ENCODE peak calls at places on chromosomes 11 and 22, in ten cellular contexts. Y, O, P, C, G, F, J, A, W and M are unnamed samples.

GRCh38 chr22:50548046-50548912 is 2.6 kb downstream of the KLHDC7B start:
- DNase-seq in Y (no peak), O (no peak), P (no peak), C (peak; percentile 74), G (no peak), F (peak; percentile 87), J (peak; percentile 45), A (no peak), W (no peak), M (no peak)

GRCh38 chr11:2074266-2074825 is 64.8 kb downstream of the IGF2 start:
- DNase-seq in Y (no peak), O (no peak), P (no peak), C (no peak), G (no peak), F (no peak), J (no peak), A (no peak), W (no peak), M (no peak)

GRCh38 chr11:75733346-75734107 is 15.9 kb downstream of the MOGAT2 start:
- DNase-seq in Y (no peak), O (no peak), P (no peak), C (no peak), G (no peak), F (no peak), J (no peak), A (no peak), W (no peak), M (no peak)

GRCh38 chr22:35470903-35471321 is 69.7 kb upstream of the RASD2 start:
- DNase-seq in Y (no peak), O (peak; percentile 31), P (no peak), C (no peak), G (no peak), F (no peak), J (no peak), A (no peak), W (no peak), M (no peak)

GRCh38 chr11:27514076-27514475 is 7.5 kb upstream of the LIN7C start:
- DNase-seq in Y (no peak), O (no peak), P (peak; percentile 33), C (no peak), G (no peak), F (no peak), J (no peak), A (no peak), W (no peak), M (no peak)

GRCh38 chr22:38572065-38572464 is 2.1 kb upstream of the DMC1 start:
- DNase-seq in Y (no peak), O (peak; percentile 67), P (peak; percentile 41), C (no peak), G (peak; percentile 48), F (peak; percentile 53), J (peak; percentile 63), A (peak; percentile 35), W (peak; percentile 38), M (no peak)

GRCh38 chr22:25170426-25170980 is 29.2 kb upstream of the CRYBB3 start:
- DNase-seq in Y (no peak), O (no peak), P (no peak), C (no peak), G (no peak), F (no peak), J (no peak), A (no peak), W (no peak), M (no peak)

GRCh38 chr11:35116762-35117588 is 22.0 kb upstream of the CD44 start:
- DNase-seq in Y (no peak), O (peak; percentile 81), P (peak; percentile 40), C (no peak), G (no peak), F (no peak), J (peak; percentile 89), A (no peak), W (no peak), M (no peak)

GRCh38 chr11:88341852-88342251 is 4.3 kb upstream of the CTSC start:
- DNase-seq in Y (no peak), O (no peak), P (no peak), C (no peak), G (no peak), F (no peak), J (no peak), A (no peak), W (no peak), M (no peak)

GRCh38 chr22:45972868-45973212 is 4.1 kb downstream of the WNT7B start:
- DNase-seq in Y (no peak), O (no peak), P (no peak), C (no peak), G (no peak), F (no peak), J (no peak), A (no peak), W (no peak), M (no peak)

GRCh38 chr11:129489254-129489653 is 113.6 kb downstream of the BARX2 start:
- DNase-seq in Y (no peak), O (no peak), P (no peak), C (no peak), G (no peak), F (no peak), J (no peak), A (no peak), W (no peak), M (no peak)

GRCh38 chr11:129484068-129484467 is 108.4 kb downstream of the BARX2 start:
- DNase-seq in Y (no peak), O (no peak), P (no peak), C (no peak), G (no peak), F (no peak), J (no peak), A (no peak), W (no peak), M (no peak)

GRCh38 chr11:129490004-129490403 is 114.4 kb downstream of the BARX2 start:
- DNase-seq in Y (no peak), O (no peak), P (no peak), C (no peak), G (no peak), F (no peak), J (no peak), A (no peak), W (no peak), M (no peak)
- TF ChIP-seq CTCF in Y (no peak), O (no peak), P (no peak), C (no peak), G (no peak), F (no peak), J (no peak), A (no peak), W (no peak), M (no peak)

DNA sequence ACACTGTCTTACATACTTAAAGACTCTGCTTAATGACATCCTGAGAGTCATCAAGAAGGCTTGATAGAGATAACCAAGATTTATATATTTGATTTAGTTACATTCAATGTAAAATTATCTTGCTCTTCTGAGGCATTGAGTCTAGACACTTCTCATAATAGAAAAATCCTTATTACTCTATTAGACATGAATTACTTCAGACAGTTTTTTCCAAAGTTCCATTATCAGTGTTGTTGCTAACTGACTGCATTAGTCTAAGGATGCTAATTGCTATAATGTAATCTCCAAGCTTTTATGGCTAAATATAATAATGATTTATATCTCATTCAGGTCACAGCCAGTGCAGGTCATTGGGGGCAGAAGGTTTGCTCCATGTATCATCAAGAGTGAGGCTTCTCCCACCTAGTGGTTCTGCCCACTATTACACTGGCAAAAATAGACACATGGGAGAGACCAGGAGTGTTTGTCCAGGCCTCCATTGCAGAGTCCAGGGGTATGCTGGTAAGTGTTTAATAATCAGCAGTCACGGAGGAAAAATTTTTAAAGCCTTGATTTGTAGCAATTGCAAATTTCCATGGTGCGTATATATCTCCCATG is 377.2 kb upstream of the DDI1 start:
- DNase-seq in Y (no peak), O (peak; percentile 38), P (no peak), C (no peak), G (peak; percentile 6), F (no peak), J (no peak), A (peak; percentile 35), W (no peak), M (no peak)
- TF ChIP-seq CTCF in Y (no peak), O (peak; percentile 39), P (no peak), C (no peak), G (no peak), F (no peak), J (no peak), A (peak; percentile 63), W (no peak), M (no peak)

DNA sequence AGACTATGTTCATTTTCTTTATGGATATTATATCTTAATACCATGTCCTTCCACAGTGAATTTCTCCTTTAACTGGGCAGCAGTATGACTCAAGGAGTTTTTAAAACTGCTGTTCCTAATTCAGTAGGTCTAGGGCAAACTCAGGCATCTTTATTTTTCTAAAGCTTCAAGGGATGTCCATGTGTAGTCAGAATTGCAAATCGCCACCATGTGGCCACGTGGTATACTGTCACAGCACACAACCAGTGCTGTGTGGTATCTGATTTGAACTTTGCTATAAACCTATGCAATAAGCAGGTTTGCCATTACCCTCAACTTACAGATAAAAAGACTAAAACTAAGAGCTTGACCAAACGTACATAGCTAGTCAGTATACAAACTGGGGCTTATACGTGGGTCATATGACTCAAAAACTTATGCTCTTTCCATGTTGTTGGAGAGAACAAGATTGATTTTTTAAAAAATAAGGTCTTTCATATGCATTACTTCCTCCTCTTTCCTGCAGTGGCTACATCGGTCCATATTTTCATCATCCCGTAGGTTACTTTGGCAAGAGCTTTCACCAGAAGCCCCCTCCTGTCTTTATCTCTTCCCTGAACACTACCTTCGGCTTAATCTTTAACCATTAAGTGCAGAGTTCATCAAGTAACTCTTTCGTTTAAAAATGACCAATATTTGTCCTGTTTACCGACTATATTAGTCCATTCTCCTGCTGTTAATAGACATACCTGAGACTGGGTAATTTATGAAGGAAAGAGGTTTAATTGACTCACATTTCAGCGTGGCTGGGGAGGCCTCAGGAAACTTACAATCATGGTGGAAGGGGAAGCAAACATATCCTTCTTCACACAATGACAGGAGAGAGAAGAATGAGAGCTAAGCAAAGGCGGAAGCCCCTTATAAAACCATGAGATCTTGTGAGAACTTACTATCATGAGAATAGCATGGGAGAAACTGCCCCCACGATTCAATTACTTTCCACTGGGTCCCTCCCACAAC is 8.0 kb upstream of the HTATIP2 start:
- DNase-seq in Y (no peak), O (peak; percentile 53), P (no peak), C (no peak), G (peak; percentile 57), F (peak; percentile 32), J (peak; percentile 28), A (peak; percentile 51), W (peak; percentile 55), M (no peak)
- TF ChIP-seq CTCF in Y (no peak), O (peak; percentile 56), P (peak; percentile 58), C (peak; percentile 37), G (peak; percentile 52), F (peak; percentile 58), J (peak; percentile 39), A (peak; percentile 81), W (peak; percentile 63), M (peak; percentile 69)

DNA sequence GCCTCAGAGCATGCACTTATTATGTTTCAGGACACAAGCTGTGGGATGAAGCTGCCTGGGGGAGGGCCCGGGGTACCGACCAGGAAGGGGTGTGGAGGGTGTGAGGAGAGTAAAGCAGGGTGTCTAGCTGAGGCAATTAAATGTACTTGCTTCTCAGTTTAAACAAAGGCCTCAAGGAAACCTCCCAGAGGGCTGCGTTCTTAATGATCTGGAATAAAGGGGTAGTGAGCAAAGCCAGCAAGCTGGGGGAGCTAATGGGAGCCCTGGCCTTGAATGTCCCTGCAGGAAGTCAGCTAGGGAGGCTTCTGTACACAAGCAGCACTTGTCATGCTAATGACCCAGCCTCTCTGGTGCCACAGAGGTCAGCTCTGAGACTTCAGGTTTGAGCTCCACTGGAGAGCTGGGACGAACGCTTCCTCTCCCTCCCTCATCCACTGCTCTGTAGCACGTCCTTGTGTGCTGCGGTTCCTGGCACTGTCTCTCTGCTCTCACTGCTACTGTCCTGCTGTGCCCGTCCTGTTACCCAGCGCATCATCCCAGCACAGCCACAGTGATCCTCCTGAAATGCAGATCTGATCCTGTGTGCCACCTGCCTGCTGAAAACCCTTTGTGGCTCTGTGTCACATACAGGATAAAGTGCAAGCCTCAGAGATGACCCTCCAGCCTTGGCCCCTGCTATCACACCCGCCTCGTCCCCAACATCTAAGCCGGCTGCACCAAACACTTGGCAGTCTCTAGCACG is 159.7 kb downstream of the DBX1 start:
- DNase-seq in Y (no peak), O (no peak), P (peak; percentile 29), C (no peak), G (peak; percentile 38), F (no peak), J (peak; percentile 64), A (no peak), W (peak; percentile 33), M (no peak)
- TF ChIP-seq CTCF in Y (no peak), O (no peak), P (no peak), C (no peak), G (no peak), F (no peak), J (no peak), A (no peak), W (no peak), M (no peak)